ENCODE peak calls at places on chromosomes 5 and 9, in nine cellular contexts. One of them, this sample, is unnamed.

GRCh38 chr5:36058776-36059175 is 7.9 kb downstream of the UGT3A2 start:
- DNase-seq in activated naive CD4-positive, alpha-beta T cell treated with anti-CD3 and anti-CD28 coated beads, Interleukin-2, amount 50 U/mL, for 72 hours: no peak
- DNase-seq in caudate nucleus: no peak
- DNase-seq in central memory CD8-positive, alpha-beta T cell: no peak
- DNase-seq in activated T-helper 9 cell treated with anti-CD3 and anti-CD28 coated beads, Interleukin-2, amount 50 U/mL, for 16 hours: no peak
- DNase-seq in fibroblast of pulmonary artery: no peak
- DNase-seq in AG09319: no peak
- DNase-seq in H54: no peak
- DNase-seq in left cardiac atrium: no peak
- DNase-seq in this sample: no peak

GRCh38 chr5:40906351-40906751 is 2.9 kb upstream of the C7 start:
- DNase-seq in caudate nucleus: no peak
- DNase-seq in AG09319: no peak
- DNase-seq in H54: no peak
- DNase-seq in fibroblast of pulmonary artery: no peak
- DNase-seq in activated T-helper 9 cell treated with anti-CD3 and anti-CD28 coated beads, Interleukin-2, amount 50 U/mL, for 16 hours: no peak
- DNase-seq in activated naive CD4-positive, alpha-beta T cell treated with anti-CD3 and anti-CD28 coated beads, Interleukin-2, amount 50 U/mL, for 72 hours: no peak
- DNase-seq in central memory CD8-positive, alpha-beta T cell: no peak
- DNase-seq in left cardiac atrium: no peak
- DNase-seq in this sample: no peak

GRCh38 chr9:134284273-134284672 is 42.0 kb upstream of the RXRA start:
- DNase-seq in H54: peak; percentile 69
- DNase-seq in activated naive CD4-positive, alpha-beta T cell treated with anti-CD3 and anti-CD28 coated beads, Interleukin-2, amount 50 U/mL, for 72 hours: no peak
- DNase-seq in caudate nucleus: no peak
- DNase-seq in fibroblast of pulmonary artery: no peak
- DNase-seq in AG09319: no peak
- DNase-seq in central memory CD8-positive, alpha-beta T cell: no peak
- DNase-seq in left cardiac atrium: peak; percentile 71
- DNase-seq in activated T-helper 9 cell treated with anti-CD3 and anti-CD28 coated beads, Interleukin-2, amount 50 U/mL, for 16 hours: no peak
- DNase-seq in this sample: no peak

GRCh38 chr5:52743970-52744369 is 43.7 kb upstream of the ITGA1 start:
- DNase-seq in fibroblast of pulmonary artery: peak; percentile 42
- DNase-seq in caudate nucleus: no peak
- DNase-seq in H54: no peak
- DNase-seq in central memory CD8-positive, alpha-beta T cell: no peak
- DNase-seq in AG09319: no peak
- DNase-seq in left cardiac atrium: no peak
- DNase-seq in activated T-helper 9 cell treated with anti-CD3 and anti-CD28 coated beads, Interleukin-2, amount 50 U/mL, for 16 hours: no peak
- DNase-seq in activated naive CD4-positive, alpha-beta T cell treated with anti-CD3 and anti-CD28 coated beads, Interleukin-2, amount 50 U/mL, for 72 hours: no peak
- DNase-seq in this sample: no peak

GRCh38 chr5:39158127-39158593 is 61.2 kb downstream of the FYB1 start:
- DNase-seq in activated T-helper 9 cell treated with anti-CD3 and anti-CD28 coated beads, Interleukin-2, amount 50 U/mL, for 16 hours: no peak
- DNase-seq in activated naive CD4-positive, alpha-beta T cell treated with anti-CD3 and anti-CD28 coated beads, Interleukin-2, amount 50 U/mL, for 72 hours: no peak
- DNase-seq in H54: no peak
- DNase-seq in AG09319: no peak
- DNase-seq in caudate nucleus: no peak
- DNase-seq in left cardiac atrium: peak; percentile 57
- DNase-seq in central memory CD8-positive, alpha-beta T cell: no peak
- DNase-seq in fibroblast of pulmonary artery: peak; percentile 68
- DNase-seq in this sample: no peak

GRCh38 chr9:237141-237857 is 22.6 kb downstream of the DOCK8 start:
- DNase-seq in AG09319: no peak
- DNase-seq in central memory CD8-positive, alpha-beta T cell: no peak
- DNase-seq in caudate nucleus: no peak
- DNase-seq in activated naive CD4-positive, alpha-beta T cell treated with anti-CD3 and anti-CD28 coated beads, Interleukin-2, amount 50 U/mL, for 72 hours: no peak
- DNase-seq in activated T-helper 9 cell treated with anti-CD3 and anti-CD28 coated beads, Interleukin-2, amount 50 U/mL, for 16 hours: no peak
- DNase-seq in H54: no peak
- DNase-seq in left cardiac atrium: no peak
- DNase-seq in fibroblast of pulmonary artery: no peak
- DNase-seq in this sample: no peak

GRCh38 chr5:21810737-21811316 is 1042.3 kb downstream of the CDH12 start:
- DNase-seq in AG09319: no peak
- DNase-seq in H54: no peak
- DNase-seq in left cardiac atrium: no peak
- DNase-seq in activated T-helper 9 cell treated with anti-CD3 and anti-CD28 coated beads, Interleukin-2, amount 50 U/mL, for 16 hours: no peak
- DNase-seq in caudate nucleus: no peak
- DNase-seq in activated naive CD4-positive, alpha-beta T cell treated with anti-CD3 and anti-CD28 coated beads, Interleukin-2, amount 50 U/mL, for 72 hours: no peak
- DNase-seq in central memory CD8-positive, alpha-beta T cell: no peak
- DNase-seq in fibroblast of pulmonary artery: peak; percentile 56
- DNase-seq in this sample: no peak

GRCh38 chr5:98328015-98328414 is 445.4 kb upstream of the RGMB start:
- DNase-seq in central memory CD8-positive, alpha-beta T cell: no peak
- DNase-seq in AG09319: no peak
- DNase-seq in caudate nucleus: no peak
- DNase-seq in H54: no peak
- DNase-seq in left cardiac atrium: no peak
- DNase-seq in activated naive CD4-positive, alpha-beta T cell treated with anti-CD3 and anti-CD28 coated beads, Interleukin-2, amount 50 U/mL, for 72 hours: no peak
- DNase-seq in activated T-helper 9 cell treated with anti-CD3 and anti-CD28 coated beads, Interleukin-2, amount 50 U/mL, for 16 hours: no peak
- DNase-seq in fibroblast of pulmonary artery: no peak
- DNase-seq in this sample: no peak

GRCh38 chr9:108569624-108570023 is 286.2 kb downstream of the ACTL7B start:
- DNase-seq in AG09319: no peak
- DNase-seq in fibroblast of pulmonary artery: peak; percentile 29
- DNase-seq in central memory CD8-positive, alpha-beta T cell: no peak
- DNase-seq in caudate nucleus: no peak
- DNase-seq in activated T-helper 9 cell treated with anti-CD3 and anti-CD28 coated beads, Interleukin-2, amount 50 U/mL, for 16 hours: no peak
- DNase-seq in left cardiac atrium: no peak
- DNase-seq in H54: peak; percentile 42
- DNase-seq in activated naive CD4-positive, alpha-beta T cell treated with anti-CD3 and anti-CD28 coated beads, Interleukin-2, amount 50 U/mL, for 72 hours: no peak
- DNase-seq in this sample: no peak

GRCh38 chr9:129095908-129096307 is 14.7 kb downstream of the CRAT start:
- DNase-seq in left cardiac atrium: no peak
- DNase-seq in activated naive CD4-positive, alpha-beta T cell treated with anti-CD3 and anti-CD28 coated beads, Interleukin-2, amount 50 U/mL, for 72 hours: no peak
- DNase-seq in H54: no peak
- DNase-seq in fibroblast of pulmonary artery: no peak
- DNase-seq in caudate nucleus: no peak
- DNase-seq in activated T-helper 9 cell treated with anti-CD3 and anti-CD28 coated beads, Interleukin-2, amount 50 U/mL, for 16 hours: no peak
- DNase-seq in central memory CD8-positive, alpha-beta T cell: no peak
- DNase-seq in AG09319: no peak
- DNase-seq in this sample: no peak

GRCh38 chr9:479951-480350 is 265.3 kb downstream of the DOCK8 start:
- DNase-seq in activated T-helper 9 cell treated with anti-CD3 and anti-CD28 coated beads, Interleukin-2, amount 50 U/mL, for 16 hours: no peak
- DNase-seq in fibroblast of pulmonary artery: no peak
- DNase-seq in caudate nucleus: no peak
- DNase-seq in AG09319: no peak
- DNase-seq in central memory CD8-positive, alpha-beta T cell: no peak
- DNase-seq in H54: no peak
- DNase-seq in activated naive CD4-positive, alpha-beta T cell treated with anti-CD3 and anti-CD28 coated beads, Interleukin-2, amount 50 U/mL, for 72 hours: no peak
- DNase-seq in left cardiac atrium: no peak
- DNase-seq in this sample: no peak

GRCh38 chr9:20408513-20408912 is 213.8 kb downstream of the MLLT3 start:
- DNase-seq in caudate nucleus: no peak
- DNase-seq in central memory CD8-positive, alpha-beta T cell: no peak
- DNase-seq in H54: no peak
- DNase-seq in activated T-helper 9 cell treated with anti-CD3 and anti-CD28 coated beads, Interleukin-2, amount 50 U/mL, for 16 hours: no peak
- DNase-seq in AG09319: no peak
- DNase-seq in left cardiac atrium: no peak
- DNase-seq in fibroblast of pulmonary artery: no peak
- DNase-seq in activated naive CD4-positive, alpha-beta T cell treated with anti-CD3 and anti-CD28 coated beads, Interleukin-2, amount 50 U/mL, for 72 hours: no peak
- DNase-seq in this sample: no peak

GRCh38 chr9:120538339-120538738 is 41.6 kb downstream of the CDK5RAP2 start:
- DNase-seq in left cardiac atrium: no peak
- DNase-seq in AG09319: no peak
- DNase-seq in fibroblast of pulmonary artery: peak; percentile 44
- DNase-seq in H54: no peak
- DNase-seq in activated naive CD4-positive, alpha-beta T cell treated with anti-CD3 and anti-CD28 coated beads, Interleukin-2, amount 50 U/mL, for 72 hours: no peak
- DNase-seq in caudate nucleus: no peak
- DNase-seq in activated T-helper 9 cell treated with anti-CD3 and anti-CD28 coated beads, Interleukin-2, amount 50 U/mL, for 16 hours: no peak
- DNase-seq in central memory CD8-positive, alpha-beta T cell: no peak
- DNase-seq in this sample: no peak

GRCh38 chr9:106929471-106930198 is 66.7 kb downstream of the ZNF462 start:
- DNase-seq in activated T-helper 9 cell treated with anti-CD3 and anti-CD28 coated beads, Interleukin-2, amount 50 U/mL, for 16 hours: no peak
- DNase-seq in H54: no peak
- DNase-seq in caudate nucleus: no peak
- DNase-seq in central memory CD8-positive, alpha-beta T cell: no peak
- DNase-seq in left cardiac atrium: peak; percentile 48
- DNase-seq in activated naive CD4-positive, alpha-beta T cell treated with anti-CD3 and anti-CD28 coated beads, Interleukin-2, amount 50 U/mL, for 72 hours: no peak
- DNase-seq in fibroblast of pulmonary artery: peak; percentile 91
- DNase-seq in AG09319: no peak
- DNase-seq in this sample: no peak

GRCh38 chr9:137083418-137084004 is 3.3 kb upstream of the MAN1B1 start:
- DNase-seq in caudate nucleus: peak; percentile 25
- DNase-seq in activated naive CD4-positive, alpha-beta T cell treated with anti-CD3 and anti-CD28 coated beads, Interleukin-2, amount 50 U/mL, for 72 hours: peak; percentile 77
- DNase-seq in AG09319: peak; percentile 77
- DNase-seq in central memory CD8-positive, alpha-beta T cell: no peak
- DNase-seq in H54: peak; percentile 98
- DNase-seq in activated T-helper 9 cell treated with anti-CD3 and anti-CD28 coated beads, Interleukin-2, amount 50 U/mL, for 16 hours: no peak
- DNase-seq in fibroblast of pulmonary artery: peak; percentile 93
- DNase-seq in left cardiac atrium: peak; percentile 80
- DNase-seq in this sample: no peak

GRCh38 chr9:108478431-108478837 is 377.4 kb downstream of the ACTL7B start:
- DNase-seq in H54: no peak
- DNase-seq in caudate nucleus: no peak
- DNase-seq in activated T-helper 9 cell treated with anti-CD3 and anti-CD28 coated beads, Interleukin-2, amount 50 U/mL, for 16 hours: no peak
- DNase-seq in left cardiac atrium: no peak
- DNase-seq in fibroblast of pulmonary artery: peak; percentile 97
- DNase-seq in central memory CD8-positive, alpha-beta T cell: no peak
- DNase-seq in AG09319: no peak
- DNase-seq in activated naive CD4-positive, alpha-beta T cell treated with anti-CD3 and anti-CD28 coated beads, Interleukin-2, amount 50 U/mL, for 72 hours: no peak
- DNase-seq in this sample: no peak

GRCh38 chr9:98256632-98257218 is 1.3 kb upstream of the TBC1D2 start:
- DNase-seq in AG09319: no peak
- DNase-seq in caudate nucleus: no peak
- DNase-seq in fibroblast of pulmonary artery: no peak
- DNase-seq in H54: no peak
- DNase-seq in activated naive CD4-positive, alpha-beta T cell treated with anti-CD3 and anti-CD28 coated beads, Interleukin-2, amount 50 U/mL, for 72 hours: no peak
- DNase-seq in left cardiac atrium: no peak
- DNase-seq in activated T-helper 9 cell treated with anti-CD3 and anti-CD28 coated beads, Interleukin-2, amount 50 U/mL, for 16 hours: no peak
- DNase-seq in central memory CD8-positive, alpha-beta T cell: no peak
- DNase-seq in this sample: no peak

GRCh38 chr5:55520117-55520829 is 14.5 kb downstream of the PLPP1 start:
- DNase-seq in fibroblast of pulmonary artery: no peak
- DNase-seq in caudate nucleus: no peak
- DNase-seq in AG09319: no peak
- DNase-seq in H54: no peak
- DNase-seq in activated naive CD4-positive, alpha-beta T cell treated with anti-CD3 and anti-CD28 coated beads, Interleukin-2, amount 50 U/mL, for 72 hours: no peak
- DNase-seq in left cardiac atrium: no peak
- DNase-seq in central memory CD8-positive, alpha-beta T cell: no peak
- DNase-seq in activated T-helper 9 cell treated with anti-CD3 and anti-CD28 coated beads, Interleukin-2, amount 50 U/mL, for 16 hours: no peak
- DNase-seq in this sample: no peak

GRCh38 chr9:75850459-75851200 is 39.8 kb upstream of the PCSK5 start:
- DNase-seq in central memory CD8-positive, alpha-beta T cell: no peak
- DNase-seq in H54: no peak
- DNase-seq in caudate nucleus: no peak
- DNase-seq in AG09319: no peak
- DNase-seq in left cardiac atrium: no peak
- DNase-seq in activated T-helper 9 cell treated with anti-CD3 and anti-CD28 coated beads, Interleukin-2, amount 50 U/mL, for 16 hours: no peak
- DNase-seq in fibroblast of pulmonary artery: no peak
- DNase-seq in activated naive CD4-positive, alpha-beta T cell treated with anti-CD3 and anti-CD28 coated beads, Interleukin-2, amount 50 U/mL, for 72 hours: no peak
- DNase-seq in this sample: no peak

GRCh38 chr9:135213566-135213965 is 126.1 kb downstream of the OLFM1 start:
- DNase-seq in activated naive CD4-positive, alpha-beta T cell treated with anti-CD3 and anti-CD28 coated beads, Interleukin-2, amount 50 U/mL, for 72 hours: no peak
- DNase-seq in activated T-helper 9 cell treated with anti-CD3 and anti-CD28 coated beads, Interleukin-2, amount 50 U/mL, for 16 hours: no peak
- DNase-seq in central memory CD8-positive, alpha-beta T cell: no peak
- DNase-seq in AG09319: no peak
- DNase-seq in caudate nucleus: no peak
- DNase-seq in left cardiac atrium: no peak
- DNase-seq in fibroblast of pulmonary artery: no peak
- DNase-seq in H54: no peak
- DNase-seq in this sample: no peak

GRCh38 chr9:38622083-38622674 is 1.8 kb upstream of the ANKRD18A start:
- DNase-seq in central memory CD8-positive, alpha-beta T cell: no peak
- DNase-seq in fibroblast of pulmonary artery: no peak
- DNase-seq in activated naive CD4-positive, alpha-beta T cell treated with anti-CD3 and anti-CD28 coated beads, Interleukin-2, amount 50 U/mL, for 72 hours: no peak
- DNase-seq in activated T-helper 9 cell treated with anti-CD3 and anti-CD28 coated beads, Interleukin-2, amount 50 U/mL, for 16 hours: no peak
- DNase-seq in caudate nucleus: peak; percentile 43
- DNase-seq in H54: no peak
- DNase-seq in AG09319: no peak
- DNase-seq in left cardiac atrium: peak; percentile 36
- DNase-seq in this sample: peak; percentile 18

GRCh38 chr9:101398930-101399640 is 434 bp downstream of the ZNF189 start:
- DNase-seq in AG09319: no peak
- DNase-seq in activated T-helper 9 cell treated with anti-CD3 and anti-CD28 coated beads, Interleukin-2, amount 50 U/mL, for 16 hours: no peak
- DNase-seq in central memory CD8-positive, alpha-beta T cell: no peak
- DNase-seq in left cardiac atrium: no peak
- DNase-seq in H54: no peak
- DNase-seq in caudate nucleus: no peak
- DNase-seq in activated naive CD4-positive, alpha-beta T cell treated with anti-CD3 and anti-CD28 coated beads, Interleukin-2, amount 50 U/mL, for 72 hours: no peak
- DNase-seq in fibroblast of pulmonary artery: no peak
- DNase-seq in this sample: no peak

GRCh38 chr5:80070338-80071056 is 35.3 kb downstream of the THBS4 start:
- DNase-seq in central memory CD8-positive, alpha-beta T cell: no peak
- DNase-seq in left cardiac atrium: no peak
- DNase-seq in AG09319: no peak
- DNase-seq in fibroblast of pulmonary artery: no peak
- DNase-seq in caudate nucleus: no peak
- DNase-seq in activated naive CD4-positive, alpha-beta T cell treated with anti-CD3 and anti-CD28 coated beads, Interleukin-2, amount 50 U/mL, for 72 hours: no peak
- DNase-seq in H54: no peak
- DNase-seq in activated T-helper 9 cell treated with anti-CD3 and anti-CD28 coated beads, Interleukin-2, amount 50 U/mL, for 16 hours: no peak
- DNase-seq in this sample: no peak

GRCh38 chr5:34735436-34736426 is 79.6 kb downstream of the RAI14 start:
- DNase-seq in caudate nucleus: no peak
- DNase-seq in H54: no peak
- DNase-seq in left cardiac atrium: no peak
- DNase-seq in activated T-helper 9 cell treated with anti-CD3 and anti-CD28 coated beads, Interleukin-2, amount 50 U/mL, for 16 hours: no peak
- DNase-seq in activated naive CD4-positive, alpha-beta T cell treated with anti-CD3 and anti-CD28 coated beads, Interleukin-2, amount 50 U/mL, for 72 hours: no peak
- DNase-seq in fibroblast of pulmonary artery: peak; percentile 82
- DNase-seq in central memory CD8-positive, alpha-beta T cell: no peak
- DNase-seq in AG09319: peak; percentile 56
- DNase-seq in this sample: no peak

GRCh38 chr5:176619203-176619568 is 9.2 kb upstream of the GPRIN1 start:
- DNase-seq in AG09319: peak; percentile 41
- DNase-seq in central memory CD8-positive, alpha-beta T cell: peak; percentile 38
- DNase-seq in left cardiac atrium: peak; percentile 79
- DNase-seq in caudate nucleus: peak; percentile 69
- DNase-seq in fibroblast of pulmonary artery: peak; percentile 89
- DNase-seq in activated naive CD4-positive, alpha-beta T cell treated with anti-CD3 and anti-CD28 coated beads, Interleukin-2, amount 50 U/mL, for 72 hours: peak; percentile 64
- DNase-seq in activated T-helper 9 cell treated with anti-CD3 and anti-CD28 coated beads, Interleukin-2, amount 50 U/mL, for 16 hours: peak; percentile 63
- DNase-seq in H54: peak; percentile 80
- DNase-seq in this sample: peak; percentile 85

GRCh38 chr5:130520211-130520610 is 615.9 kb downstream of the CHSY3 start:
- DNase-seq in activated naive CD4-positive, alpha-beta T cell treated with anti-CD3 and anti-CD28 coated beads, Interleukin-2, amount 50 U/mL, for 72 hours: no peak
- DNase-seq in central memory CD8-positive, alpha-beta T cell: no peak
- DNase-seq in H54: no peak
- DNase-seq in left cardiac atrium: no peak
- DNase-seq in caudate nucleus: no peak
- DNase-seq in AG09319: no peak
- DNase-seq in fibroblast of pulmonary artery: peak; percentile 38
- DNase-seq in activated T-helper 9 cell treated with anti-CD3 and anti-CD28 coated beads, Interleukin-2, amount 50 U/mL, for 16 hours: no peak
- DNase-seq in this sample: no peak

GRCh38 chr9:6686396-6686795 is 40.9 kb upstream of the GLDC start:
- DNase-seq in activated T-helper 9 cell treated with anti-CD3 and anti-CD28 coated beads, Interleukin-2, amount 50 U/mL, for 16 hours: no peak
- DNase-seq in AG09319: no peak
- DNase-seq in fibroblast of pulmonary artery: peak; percentile 68
- DNase-seq in H54: no peak
- DNase-seq in left cardiac atrium: no peak
- DNase-seq in caudate nucleus: no peak
- DNase-seq in central memory CD8-positive, alpha-beta T cell: no peak
- DNase-seq in activated naive CD4-positive, alpha-beta T cell treated with anti-CD3 and anti-CD28 coated beads, Interleukin-2, amount 50 U/mL, for 72 hours: no peak
- DNase-seq in this sample: peak; percentile 27

GRCh38 chr5:84255318-84255717 is 129.4 kb downstream of the EDIL3 start:
- DNase-seq in H54: peak; percentile 11
- DNase-seq in central memory CD8-positive, alpha-beta T cell: no peak
- DNase-seq in activated naive CD4-positive, alpha-beta T cell treated with anti-CD3 and anti-CD28 coated beads, Interleukin-2, amount 50 U/mL, for 72 hours: no peak
- DNase-seq in activated T-helper 9 cell treated with anti-CD3 and anti-CD28 coated beads, Interleukin-2, amount 50 U/mL, for 16 hours: no peak
- DNase-seq in AG09319: peak; percentile 31
- DNase-seq in fibroblast of pulmonary artery: peak; percentile 62
- DNase-seq in left cardiac atrium: no peak
- DNase-seq in caudate nucleus: no peak
- DNase-seq in this sample: no peak

GRCh38 chr5:176817864-176818377 is 7.6 kb downstream of the UNC5A start:
- DNase-seq in AG09319: no peak
- DNase-seq in activated T-helper 9 cell treated with anti-CD3 and anti-CD28 coated beads, Interleukin-2, amount 50 U/mL, for 16 hours: no peak
- DNase-seq in left cardiac atrium: no peak
- DNase-seq in activated naive CD4-positive, alpha-beta T cell treated with anti-CD3 and anti-CD28 coated beads, Interleukin-2, amount 50 U/mL, for 72 hours: no peak
- DNase-seq in fibroblast of pulmonary artery: peak; percentile 14
- DNase-seq in caudate nucleus: no peak
- DNase-seq in central memory CD8-positive, alpha-beta T cell: no peak
- DNase-seq in H54: peak; percentile 60
- DNase-seq in this sample: no peak

GRCh38 chr5:109987970-109988369 is 298.2 kb downstream of the MAN2A1 start:
- DNase-seq in H54: no peak
- DNase-seq in caudate nucleus: no peak
- DNase-seq in AG09319: no peak
- DNase-seq in left cardiac atrium: no peak
- DNase-seq in activated naive CD4-positive, alpha-beta T cell treated with anti-CD3 and anti-CD28 coated beads, Interleukin-2, amount 50 U/mL, for 72 hours: no peak
- DNase-seq in central memory CD8-positive, alpha-beta T cell: no peak
- DNase-seq in activated T-helper 9 cell treated with anti-CD3 and anti-CD28 coated beads, Interleukin-2, amount 50 U/mL, for 16 hours: no peak
- DNase-seq in fibroblast of pulmonary artery: peak; percentile 13
- DNase-seq in this sample: no peak

GRCh38 chr9:94833802-94834201 is 107.3 kb downstream of the AOPEP start:
- DNase-seq in left cardiac atrium: no peak
- DNase-seq in activated naive CD4-positive, alpha-beta T cell treated with anti-CD3 and anti-CD28 coated beads, Interleukin-2, amount 50 U/mL, for 72 hours: no peak
- DNase-seq in central memory CD8-positive, alpha-beta T cell: no peak
- DNase-seq in H54: no peak
- DNase-seq in AG09319: no peak
- DNase-seq in caudate nucleus: no peak
- DNase-seq in fibroblast of pulmonary artery: no peak
- DNase-seq in activated T-helper 9 cell treated with anti-CD3 and anti-CD28 coated beads, Interleukin-2, amount 50 U/mL, for 16 hours: no peak
- DNase-seq in this sample: no peak

This sample was measured in posterior cingulate gyrus.